ENCODE peak calls at places on chromosomes 1 and 21, in five cellular contexts. C is Panc1, B is SK-N-SH, E is GM23338, J is HL-60. D is an unnamed sample.
A peak's percentile ranks its signal among the peaks of the same experiment; 100 is the strongest.

GRCh38 chr1:175820456-175820855 is 77.1 kb upstream of the TNR start:
- DNase-seq in C (no peak), B (no peak), E (no peak), J (no peak), D (no peak)

GRCh38 chr1:50502147-50502546 is 78.9 kb upstream of the DMRTA2 start:
- DNase-seq in C (no peak), B (no peak), E (no peak), J (no peak), D (no peak)

GRCh38 chr1:17574502-17574901 is 35.0 kb downstream of the ARHGEF10L start:
- DNase-seq in C (no peak), B (peak; percentile 57), E (peak; percentile 74), J (no peak), D (no peak)

GRCh38 chr1:232629250-232630046 is 485 bp downstream of the SIPA1L2 start:
- DNase-seq in C (no peak), B (peak; percentile 49), E (peak; percentile 67), J (no peak), D (no peak)

GRCh38 chr1:172948457-172948856 is 102.3 kb downstream of the TNFSF18 start:
- DNase-seq in C (no peak), B (no peak), E (no peak), J (no peak), D (no peak)

GRCh38 chr1:183604048-183604808 is 14.0 kb upstream of the NCF2 start:
- DNase-seq in C (no peak), B (no peak), E (no peak), J (peak; percentile 91), D (peak; percentile 65)

GRCh38 chr1:172394167-172394751 is 26.2 kb upstream of the C1orf105 start:
- DNase-seq in C (no peak), B (no peak), E (peak; percentile 48), J (no peak), D (no peak)

GRCh38 chr21:29149771-29150425 is 19.5 kb downstream of the MAP3K7CL start:
- DNase-seq in C (no peak), B (no peak), E (no peak), J (no peak), D (no peak)

GRCh38 chr1:202796670-202797069 is 11.6 kb downstream of the KDM5B start:
- DNase-seq in C (no peak), B (no peak), E (no peak), J (no peak), D (no peak)

GRCh38 chr1:97433094-97433493 is 487.7 kb downstream of the DPYD start:
- DNase-seq in C (no peak), B (no peak), E (no peak), J (no peak), D (no peak)

GRCh38 chr1:88228153-88228552 is 455.9 kb upstream of the PKN2 start:
- DNase-seq in C (no peak), B (no peak), E (peak; percentile 12), J (no peak), D (no peak)

GRCh38 chr1:53449026-53449425 is 10.2 kb upstream of the DMRTB1 start:
- DNase-seq in C (no peak), B (no peak), E (no peak), J (no peak), D (no peak)

GRCh38 chr1:116159611-116160010 is 48.4 kb downstream of the MAB21L3 start:
- DNase-seq in C (no peak), B (no peak), E (no peak), J (no peak), D (no peak)

GRCh38 chr1:117657031-117657430 is 51.2 kb downstream of the TENT5C start:
- DNase-seq in C (peak; percentile 53), B (no peak), E (no peak), J (no peak), D (no peak)

GRCh38 chr1:65267291-65268087 is 41.9 kb upstream of the DNAJC6 start:
- DNase-seq in C (no peak), B (peak; percentile 44), E (peak; percentile 27), J (no peak), D (peak; percentile 48)

GRCh38 chr1:192807968-192808587 is 761 bp upstream of the RGS2 start:
- DNase-seq in C (no peak), B (no peak), E (peak; percentile 47), J (no peak), D (no peak)

GRCh38 chr1:3245768-3246167 is 176.8 kb downstream of the PRDM16 start:
- DNase-seq in C (no peak), B (no peak), E (no peak), J (no peak), D (no peak)

GRCh38 chr1:40592107-40592773 is 60.8 kb downstream of the ZNF684 start:
- DNase-seq in C (no peak), B (peak; percentile 51), E (peak; percentile 61), J (peak; percentile 7), D (no peak)

GRCh38 chr1:54324031-54324654 is 82.1 kb downstream of the SSBP3 start:
- DNase-seq in C (no peak), B (no peak), E (peak; percentile 42), J (no peak), D (peak; percentile 55)

GRCh38 chr21:27475363-27475955 is 508.6 kb upstream of the ADAMTS5 start:
- DNase-seq in C (no peak), B (no peak), E (no peak), J (no peak), D (no peak)

GRCh38 chr1:92862605-92863004 is 30.8 kb downstream of the RPL5 start:
- DNase-seq in C (no peak), B (no peak), E (no peak), J (no peak), D (no peak)

GRCh38 chr1:31576743-31577455 is 584 bp downstream of the TINAGL1 start:
- DNase-seq in C (no peak), B (no peak), E (no peak), J (no peak), D (no peak)

GRCh38 chr21:41585199-41585994 is 77.4 kb upstream of the TMPRSS2 start:
- DNase-seq in C (no peak), B (no peak), E (no peak), J (no peak), D (no peak)

GRCh38 chr1:25716320-25716719 is 83.7 kb upstream of the SELENON start:
- DNase-seq in C (no peak), B (no peak), E (no peak), J (no peak), D (no peak)

GRCh38 chr1:20446796-20447195 is 39.2 kb downstream of the CAMK2N1 start:
- DNase-seq in C (no peak), B (no peak), E (no peak), J (no peak), D (no peak)

GRCh38 chr1:67261646-67262045 is 46.0 kb upstream of the IL12RB2 start:
- DNase-seq in C (no peak), B (no peak), E (peak; percentile 42), J (no peak), D (no peak)

GRCh38 chr1:79353224-79353623 is 346.7 kb upstream of the ADGRL4 start:
- DNase-seq in C (no peak), B (peak; percentile 15), E (peak; percentile 66), J (peak; percentile 15), D (no peak)

GRCh38 chr1:36156329-36157114 is 562 bp downstream of the MAP7D1 start:
- DNase-seq in C (no peak), B (peak; percentile 85), E (peak; percentile 91), J (peak; percentile 78), D (peak; percentile 76)

GRCh38 chr1:11653101-11653601 is 1.1 kb downstream of the FBXO2 start:
- DNase-seq in C (no peak), B (no peak), E (peak; percentile 69), J (no peak), D (no peak)

GRCh38 chr1:73626326-73626725 is 571.6 kb downstream of the LRRIQ3 start:
- DNase-seq in C (no peak), B (no peak), E (no peak), J (no peak), D (no peak)

GRCh38 chr1:34908369-34908768 is 21.1 kb downstream of the DLGAP3 start:
- DNase-seq in C (no peak), B (no peak), E (no peak), J (no peak), D (no peak)

GRCh38 chr1:34906756-34907155 is 22.7 kb downstream of the DLGAP3 start:
- DNase-seq in C (no peak), B (no peak), E (no peak), J (no peak), D (no peak)

GRCh38 chr1:34905098-34905459 is 24.4 kb downstream of the DLGAP3 start:
- DNase-seq in C (no peak), B (no peak), E (no peak), J (no peak), D (no peak)

GRCh38 chr1:34906225-34906624 is 23.2 kb downstream of the DLGAP3 start:
- DNase-seq in C (no peak), B (no peak), E (no peak), J (no peak), D (no peak)

GRCh38 chr1:34907487-34908090 is 21.9 kb downstream of the DLGAP3 start:
- DNase-seq in C (no peak), B (no peak), E (peak; percentile 43), J (no peak), D (no peak)
- TF ChIP-seq REST in C (peak; percentile 95), B (peak; percentile 95), E (peak; percentile 88), J (peak; percentile 97), D (peak; percentile 95)

GRCh38 chr1:38997034-38997900 is 6.2 kb downstream of the AKIRIN1 start:
- DNase-seq in C (no peak), B (no peak), E (no peak), J (no peak), D (no peak)

GRCh38 chr1:38992450-38993111 is 1.5 kb downstream of the AKIRIN1 start:
- DNase-seq in C (no peak), B (no peak), E (no peak), J (no peak), D (no peak)

GRCh38 chr1:39001516-39002389 is 10.7 kb downstream of the AKIRIN1 start:
- DNase-seq in C (no peak), B (no peak), E (peak; percentile 76), J (no peak), D (no peak)

GRCh38 chr1:38994196-38994595 is 3.1 kb downstream of the AKIRIN1 start:
- DNase-seq in C (no peak), B (no peak), E (no peak), J (no peak), D (no peak)

GRCh38 chr1:38997901-38998190 is 6.8 kb downstream of the AKIRIN1 start:
- DNase-seq in C (no peak), B (no peak), E (no peak), J (no peak), D (no peak)
- TF ChIP-seq REST in C (no peak), B (no peak), E (no peak), J (no peak), D (no peak)

DNA sequence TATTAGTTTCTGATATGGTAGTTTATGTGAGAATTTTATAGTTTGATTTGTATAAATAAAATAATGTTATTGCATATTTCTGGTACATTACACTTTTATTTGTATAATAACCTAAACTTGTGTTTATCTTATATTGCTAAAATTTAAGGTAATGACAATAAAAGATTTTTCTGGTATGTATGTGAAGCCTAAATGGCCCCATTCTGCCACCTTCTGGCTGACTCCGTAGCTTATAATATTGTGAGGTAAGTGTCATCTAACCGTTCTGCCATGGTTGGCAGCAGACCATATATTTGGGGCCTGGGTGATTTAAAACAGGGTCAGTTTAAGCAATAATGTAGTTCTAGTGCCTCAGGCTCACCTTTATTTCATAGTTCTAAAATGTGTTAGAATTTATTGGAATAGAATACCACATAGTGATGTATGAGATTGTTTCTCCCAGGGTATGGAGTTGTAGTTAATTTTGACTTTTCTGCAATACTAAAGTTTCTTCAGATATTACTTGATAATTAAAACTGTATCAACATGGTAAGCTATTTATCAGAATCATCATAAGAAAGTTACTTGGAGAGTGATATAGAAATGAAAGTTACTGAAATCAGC is 21.2 kb upstream of the PRKACB start:
- DNase-seq in C (no peak), B (peak; percentile 26), E (peak; percentile 69), J (peak; percentile 25), D (peak; percentile 16)
- TF ChIP-seq REST in C (no peak), B (no peak), E (no peak), J (no peak), D (no peak)

GRCh38 chr1:15014521-15014920 is 139.0 kb upstream of the TMEM51 start:
- DNase-seq in C (no peak), B (no peak), E (no peak), J (no peak), D (no peak)
- TF ChIP-seq REST in C (no peak), B (no peak), E (no peak), J (no peak), D (no peak)